ENCODE peak calls at places on chromosomes 12 and 14, in five cellular contexts. One of them, this sample, is unnamed.
A peak's percentile ranks its signal among the peaks of the same experiment; 100 is the strongest.

GRCh38 chr14:68124885-68125731 is 305.5 kb downstream of the RAD51B start:
- DNase-seq in NCI-H524: no peak
- DNase-seq in naive thymus-derived CD4-positive, alpha-beta T cell: no peak
- DNase-seq in heart left ventricle: no peak
- DNase-seq in BJ: no peak
- DNase-seq in this sample: peak; percentile 69

GRCh38 chr12:53480425-53481107 is 18.7 kb downstream of the MAP3K12 start:
- DNase-seq in BJ: no peak
- DNase-seq in heart left ventricle: no peak
- DNase-seq in naive thymus-derived CD4-positive, alpha-beta T cell: no peak
- DNase-seq in NCI-H524: no peak
- DNase-seq in this sample: no peak

GRCh38 chr12:3117628-3118027 is 40.4 kb downstream of the TSPAN9 start:
- DNase-seq in NCI-H524: peak; percentile 36
- DNase-seq in heart left ventricle: peak; percentile 20
- DNase-seq in naive thymus-derived CD4-positive, alpha-beta T cell: no peak
- DNase-seq in BJ: peak; percentile 88
- DNase-seq in this sample: no peak

GRCh38 chr12:53173085-53173715 is 7.3 kb upstream of the ZNF740 start:
- DNase-seq in BJ: no peak
- DNase-seq in NCI-H524: no peak
- DNase-seq in naive thymus-derived CD4-positive, alpha-beta T cell: no peak
- DNase-seq in heart left ventricle: no peak
- DNase-seq in this sample: no peak

GRCh38 chr12:93862424-93862823 is 185.2 kb downstream of the CRADD start:
- DNase-seq in NCI-H524: no peak
- DNase-seq in BJ: no peak
- DNase-seq in naive thymus-derived CD4-positive, alpha-beta T cell: no peak
- DNase-seq in heart left ventricle: no peak
- DNase-seq in this sample: no peak

GRCh38 chr12:30843211-30843610 is 83.3 kb upstream of the TSPAN11 start:
- DNase-seq in NCI-H524: no peak
- DNase-seq in heart left ventricle: no peak
- DNase-seq in naive thymus-derived CD4-positive, alpha-beta T cell: no peak
- DNase-seq in BJ: no peak
- DNase-seq in this sample: no peak

GRCh38 chr14:64871344-64871743 is 8.4 kb downstream of the SPTB start:
- DNase-seq in NCI-H524: no peak
- DNase-seq in heart left ventricle: no peak
- DNase-seq in BJ: no peak
- DNase-seq in naive thymus-derived CD4-positive, alpha-beta T cell: no peak
- DNase-seq in this sample: no peak

GRCh38 chr12:57181561-57182155 is 34.2 kb upstream of the LRP1-AS start:
- DNase-seq in NCI-H524: no peak
- DNase-seq in BJ: peak; percentile 77
- DNase-seq in heart left ventricle: no peak
- DNase-seq in naive thymus-derived CD4-positive, alpha-beta T cell: no peak
- DNase-seq in this sample: no peak